ENCODE peak calls at places on chromosomes 2 and 18, in four cellular contexts. L is GM23338, G is upper lobe of left lung, R is Panc1. T is an unnamed sample.

GRCh38 chr18:934518-935123 is 29.9 kb downstream of the ADCYAP1 start:
- ATAC-seq in L (peak), R (no peak), G (peak), T (no peak)

GRCh38 chr18:79540914-79541301 is 138.7 kb upstream of the CTDP1 start:
- ATAC-seq in R (no peak), L (no peak), G (no peak), T (no peak)

GRCh38 chr2:115160523-115161521 is 718.4 kb downstream of the DPP10 start:
- ATAC-seq in R (no peak), L (peak), G (peak), T (no peak)

GRCh38 chr2:27495840-27496356 is 741 bp upstream of the GCKR start:
- ATAC-seq in L (no peak), R (no peak), G (no peak), T (no peak)

GRCh38 chr2:118856330-118856977 is 9.0 kb upstream of the EN1 start:
- ATAC-seq in R (no peak), L (no peak), G (no peak), T (no peak)

GRCh38 chr2:104043864-104044263 is 810.1 kb upstream of the POU3F3 start:
- ATAC-seq in R (peak), L (no peak), G (no peak), T (no peak)

GRCh38 chr2:85421706-85422457 is 3.4 kb downstream of the SH2D6 start:
- ATAC-seq in G (no peak), R (peak), L (no peak), T (no peak)

GRCh38 chr18:49162226-49162848 is 211.6 kb upstream of the SMAD7 start:
- ATAC-seq in L (no peak), R (no peak), G (no peak), T (no peak)

GRCh38 chr2:138515084-138515483 is 13.5 kb downstream of the SPOPL start:
- ATAC-seq in L (no peak), G (no peak), R (no peak), T (peak)

GRCh38 chr2:149858214-149858613 is 270.6 kb upstream of the MMADHC start:
- ATAC-seq in G (no peak), L (no peak), R (no peak), T (no peak)

GRCh38 chr2:10242998-10243925 is 59.4 kb upstream of the HPCAL1 start:
- ATAC-seq in G (no peak), R (no peak), L (no peak), T (no peak)

GRCh38 chr18:33369711-33370449 is 70.6 kb downstream of the CCDC178 start:
- ATAC-seq in R (no peak), L (no peak), G (no peak), T (no peak)

GRCh38 chr2:130391058-130391871 is 35.4 kb downstream of the PTPN18 start:
- ATAC-seq in R (peak), G (peak), L (peak), T (peak)
- TF ChIP-seq POLR2AphosphoS5 in R (peak), G (peak), L (peak), T (peak)

DNA sequence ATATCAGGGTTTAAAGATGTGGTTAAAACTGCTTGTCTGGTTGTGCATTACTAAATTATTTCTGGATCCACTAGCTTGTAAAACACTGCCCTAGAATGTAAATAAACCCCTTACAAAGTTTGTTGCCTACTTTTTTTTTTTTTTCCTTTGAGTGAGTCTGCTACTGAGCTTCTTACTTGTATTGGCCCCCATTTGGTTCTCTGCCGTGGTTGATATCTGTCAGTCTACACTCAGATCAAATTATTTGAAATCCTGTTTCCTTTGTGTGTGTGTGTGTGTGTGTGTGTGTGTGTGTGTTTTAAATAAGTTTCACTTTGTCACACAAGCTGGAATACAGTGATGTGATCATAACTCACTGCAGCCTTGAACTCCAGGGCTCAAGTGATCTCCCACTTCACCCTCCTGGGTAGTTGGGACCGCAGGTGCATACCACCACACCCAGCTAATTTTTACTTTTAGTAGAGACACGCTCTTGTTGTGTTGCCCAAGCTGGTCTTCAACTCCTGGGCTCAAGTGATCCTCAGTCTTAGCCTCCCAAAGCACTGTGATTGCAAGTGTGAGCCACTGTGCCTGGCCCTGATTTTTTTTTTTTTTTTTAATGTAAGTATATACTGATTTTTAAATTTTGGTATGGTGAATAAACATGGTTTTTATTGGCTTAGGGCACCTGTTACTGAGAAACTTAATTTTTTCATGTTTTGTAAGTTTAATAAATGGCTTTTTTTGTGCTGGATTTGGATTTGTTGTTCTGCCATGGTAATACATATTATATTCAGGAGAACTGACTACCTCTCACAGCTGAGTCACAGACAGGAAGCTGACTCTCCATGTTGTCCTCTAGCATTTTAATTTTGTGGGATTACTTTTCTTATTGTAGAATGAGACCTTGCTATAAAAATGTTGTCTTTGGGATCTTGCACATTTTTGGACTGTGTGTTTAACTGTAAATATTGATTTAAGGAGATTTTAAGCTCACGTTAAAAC is 48.5 kb downstream of the MAP4K4 start:
- ATAC-seq in L (no peak), G (no peak), R (peak), T (no peak)
- H3K27ac ChIP-seq in L (peak), G (no peak), R (no peak), T (no peak)

GRCh38 chr2:111632661-111633060 is 251.3 kb downstream of the ANAPC1 start:
- ATAC-seq in R (no peak), L (no peak), G (no peak), T (no peak)
- TF ChIP-seq CTCF in R (no peak), L (no peak), G (no peak), T (no peak)

DNA sequence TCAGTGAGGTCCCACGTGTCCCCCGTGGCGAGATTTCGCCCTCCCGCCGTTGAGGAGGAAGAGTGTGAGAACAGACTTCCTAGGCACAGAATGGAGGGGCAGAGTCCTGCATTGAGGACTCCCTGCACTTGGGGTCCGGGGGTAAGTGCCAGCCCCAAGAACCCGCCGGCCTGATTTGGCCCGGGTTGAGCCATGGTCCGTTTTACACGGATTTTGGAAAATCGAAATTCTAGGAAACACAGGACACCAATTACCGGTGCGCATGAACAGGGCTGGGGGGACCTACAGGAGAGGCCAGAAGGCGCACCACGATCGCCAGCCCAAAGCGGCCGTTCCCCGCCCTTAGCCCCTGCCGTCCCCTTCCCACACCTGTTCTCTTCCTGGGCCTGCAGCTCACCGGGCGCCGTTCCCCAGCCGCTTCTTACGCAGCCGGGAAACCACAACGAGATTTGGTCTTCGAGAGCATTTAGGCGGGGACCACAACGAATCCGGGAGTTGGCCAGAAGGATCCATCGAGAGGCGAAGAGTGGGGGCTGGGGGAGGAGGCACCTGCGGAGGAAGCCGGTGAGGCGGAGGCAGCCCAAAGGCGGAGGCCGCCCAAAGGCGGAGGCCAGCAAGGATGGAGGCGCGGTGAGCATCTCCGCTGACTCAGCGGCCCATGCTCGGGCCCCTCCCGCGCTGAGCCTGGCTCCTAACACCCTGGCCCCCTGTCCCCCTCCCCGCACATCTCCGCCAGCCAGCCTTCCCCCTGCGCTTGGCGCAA is 464 bp upstream of the TLX2 start:
- ATAC-seq in R (peak), G (no peak), L (peak), T (no peak)
- TF ChIP-seq POLR2AphosphoS5 in R (no peak), G (peak), L (no peak), T (peak)

GRCh38 chr18:59814872-59815271 is 84.9 kb upstream of the PMAIP1 start:
- ATAC-seq in G (no peak), L (no peak), R (no peak), T (no peak)
- H3K27ac ChIP-seq in G (no peak), L (no peak), R (no peak), T (no peak)

GRCh38 chr2:230865766-230866703 is 1.3 kb downstream of the ITM2C start:
- ATAC-seq in L (peak), R (peak), G (peak), T (no peak)
- TF ChIP-seq CTCF in L (no peak), R (no peak), G (no peak), T (no peak)

GRCh38 chr18:42675810-42676209 is 439.7 kb downstream of the RIT2 start:
- ATAC-seq in R (no peak), L (no peak), G (no peak), T (no peak)
- TF ChIP-seq POLR2AphosphoS5 in R (no peak), L (no peak), G (no peak), T (no peak)

GRCh38 chr2:152432765-152433164 is 97.8 kb downstream of the FMNL2 start:
- ATAC-seq in L (no peak), R (no peak), G (peak), T (no peak)

GRCh38 chr2:152433814-152434213 is 98.8 kb downstream of the FMNL2 start:
- ATAC-seq in R (no peak), G (no peak), L (no peak), T (no peak)

GRCh38 chr2:152432206-152432653 is 97.3 kb downstream of the FMNL2 start:
- ATAC-seq in G (peak), L (no peak), R (no peak), T (peak)

GRCh38 chr2:152434395-152435182 is 99.6 kb downstream of the FMNL2 start:
- ATAC-seq in L (peak), G (no peak), R (no peak), T (no peak)

GRCh38 chr2:152433289-152433688 is 98.3 kb downstream of the FMNL2 start:
- ATAC-seq in L (no peak), G (peak), R (no peak), T (no peak)
- H3K27ac ChIP-seq in L (no peak), G (peak), R (no peak), T (peak)

DNA sequence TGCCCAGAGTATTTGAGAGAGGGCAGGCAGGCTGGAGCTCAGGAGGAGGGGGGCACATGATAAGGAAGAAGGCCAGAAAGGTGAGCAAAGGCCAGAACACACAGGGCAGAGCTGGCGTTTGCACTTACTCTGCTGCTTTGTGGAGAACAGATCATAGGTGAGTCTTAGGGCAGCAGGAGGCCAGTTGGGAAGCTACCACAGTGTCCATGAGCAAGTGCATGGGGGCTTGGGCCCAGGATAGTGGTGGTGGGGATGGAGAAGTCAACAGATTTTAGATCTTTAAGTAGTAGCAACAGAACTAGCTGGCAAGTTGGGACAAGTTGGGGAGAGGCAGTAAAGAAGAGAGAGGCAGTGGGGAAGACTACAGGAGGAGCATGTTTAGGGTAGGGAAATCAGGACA is 168.0 kb downstream of the ANTXR1 start:
- ATAC-seq in L (no peak), R (no peak), G (no peak), T (no peak)
- TF ChIP-seq CTCF in L (no peak), R (no peak), G (no peak), T (no peak)

GRCh38 chr2:72289736-72290135 is 142.1 kb upstream of the CYP26B1 start:
- ATAC-seq in G (no peak), L (no peak), R (no peak), T (no peak)

GRCh38 chr2:72291059-72291458 is 143.4 kb upstream of the CYP26B1 start:
- ATAC-seq in G (no peak), R (no peak), L (no peak), T (no peak)

GRCh38 chr2:72289283-72289682 is 141.6 kb upstream of the CYP26B1 start:
- ATAC-seq in R (no peak), G (no peak), L (no peak), T (no peak)

GRCh38 chr2:72292433-72292832 is 144.8 kb upstream of the CYP26B1 start:
- ATAC-seq in G (no peak), R (no peak), L (no peak), T (no peak)

GRCh38 chr2:72293620-72294019 is 146.0 kb upstream of the CYP26B1 start:
- ATAC-seq in G (no peak), L (no peak), R (no peak), T (no peak)
- TF ChIP-seq POLR2AphosphoS5 in G (no peak), L (no peak), R (no peak), T (no peak)

T was measured in gastroesophageal sphincter.